ENCODE peak calls at places on chromosomes 1 and 21, in four cellular contexts. T is NCI-H748 treated with DMSO at 0.1 percent for 48 hours, C is Caki2, R is fibroblast of gingiva. E is an unnamed sample.

GRCh38 chr1:74767490-74767889 is 34.5 kb downstream of the TYW3 start:
- DNase-seq in T (no peak), C (no peak), R (peak), E (peak)

GRCh38 chr1:203796223-203796747 is 862 bp downstream of the ZBED6 start:
- DNase-seq in T (no peak), C (peak), R (peak), E (peak)

GRCh38 chr1:37068897-37069296 is 34.6 kb upstream of the GRIK3 start:
- DNase-seq in T (no peak), C (no peak), R (no peak), E (no peak)

GRCh38 chr1:119903443-119903835 is 7.1 kb upstream of the ADAM30 start:
- DNase-seq in T (no peak), C (no peak), R (no peak), E (no peak)

GRCh38 chr1:185376288-185376687 is 59.2 kb upstream of the IVNS1ABP start:
- DNase-seq in T (peak), C (no peak), R (no peak), E (peak)

GRCh38 chr1:113813218-113813617 is 942 bp upstream of the RSBN1 start:
- DNase-seq in T (no peak), C (no peak), R (no peak), E (peak)

GRCh38 chr1:220886470-220887201 is 7.4 kb downstream of the HLX start:
- DNase-seq in T (no peak), C (no peak), R (no peak), E (no peak)

GRCh38 chr1:205430631-205431305 is 8.9 kb upstream of the LEMD1 start:
- DNase-seq in T (no peak), C (peak), R (no peak), E (peak)

GRCh38 chr1:22875851-22876250 is 96.8 kb downstream of the LACTBL1 start:
- DNase-seq in T (no peak), C (no peak), R (no peak), E (no peak)

GRCh38 chr21:45294509-45295291 is 7.0 kb upstream of the POFUT2 start:
- DNase-seq in T (no peak), C (peak), R (peak), E (no peak)

GRCh38 chr1:212161231-212161781 is 123.9 kb upstream of the PPP2R5A start:
- DNase-seq in T (no peak), C (no peak), R (peak), E (no peak)

GRCh38 chr1:30048905-30049304 is 674.5 kb downstream of the MATN1 start:
- DNase-seq in T (no peak), C (no peak), R (no peak), E (no peak)

GRCh38 chr21:38756746-38757145 is 49.0 kb upstream of the ETS2 start:
- DNase-seq in T (no peak), C (no peak), R (no peak), E (no peak)

GRCh38 chr1:12168451-12169160 is 1.8 kb downstream of the TNFRSF1B start:
- DNase-seq in T (no peak), C (no peak), R (no peak), E (no peak)

GRCh38 chr1:106975944-106976343 is 80.5 kb upstream of the PRMT6 start:
- DNase-seq in T (no peak), C (no peak), R (no peak), E (no peak)

GRCh38 chr1:175630076-175630475 is 113.3 kb downstream of the TNR start:
- DNase-seq in T (no peak), C (no peak), R (no peak), E (no peak)

GRCh38 chr1:22262583-22262982 is 119.7 kb upstream of the WNT4 start:
- DNase-seq in T (peak), C (no peak), R (no peak), E (peak)

GRCh38 chr1:203584040-203584439 is 42.6 kb upstream of the ATP2B4 start:
- DNase-seq in T (no peak), C (no peak), R (no peak), E (no peak)

GRCh38 chr1:196890668-196891067 is 2.8 kb downstream of the CFHR4 start:
- DNase-seq in T (no peak), C (no peak), R (no peak), E (no peak)

GRCh38 chr1:174230399-174230798 is 71.1 kb downstream of the RABGAP1L start:
- DNase-seq in T (no peak), C (no peak), R (no peak), E (no peak)